ENCODE peak calls at places on chromosome 12, in seven cellular contexts. O is AG04450, D is cardiac fibroblast, G is fibroblast of mammary gland, Y is choroid plexus epithelial cell, K is GM12864, P is kidney. J is an unnamed sample.

GRCh38 chr12:124428136-124428791 is 133.4 kb downstream of the RFLNA start:
- DNase-seq in O (peak; percentile 30), G (peak; percentile 90), D (peak; percentile 73), K (no peak), P (no peak), Y (peak; percentile 83), J (peak; percentile 76)

GRCh38 chr12:23906329-23906728 is 43.1 kb downstream of the SOX5 start:
- DNase-seq in K (no peak), Y (peak; percentile 63), O (no peak), D (peak; percentile 71), P (no peak), G (peak; percentile 28), J (peak; percentile 20)

GRCh38 chr12:11685261-11685660 is 35.8 kb downstream of the ETV6 start:
- DNase-seq in K (no peak), O (no peak), D (no peak), G (no peak), Y (no peak), P (no peak), J (no peak)

GRCh38 chr12:47882796-47883546 is 21.8 kb downstream of the VDR start:
- DNase-seq in O (no peak), K (peak; percentile 81), P (no peak), D (no peak), Y (no peak), G (no peak), J (no peak)

GRCh38 chr12:20404576-20405346 is 36.4 kb downstream of the PDE3A start:
- DNase-seq in G (peak; percentile 48), P (no peak), K (no peak), O (no peak), D (peak; percentile 74), Y (peak; percentile 64), J (no peak)

GRCh38 chr12:90124289-90124688 is 415.7 kb upstream of the ATP2B1 start:
- DNase-seq in O (no peak), P (no peak), G (no peak), K (no peak), Y (no peak), D (peak; percentile 26), J (peak; percentile 44)

GRCh38 chr12:46664771-46665287 is 161.0 kb downstream of the SLC38A4 start:
- DNase-seq in P (no peak), K (peak; percentile 10), D (peak; percentile 93), Y (peak; percentile 97), O (peak; percentile 83), G (peak; percentile 96), J (peak; percentile 84)

GRCh38 chr12:64097346-64098105 is 124.6 kb downstream of the KICS2 start:
- DNase-seq in P (no peak), O (no peak), G (peak; percentile 73), K (no peak), D (peak; percentile 41), Y (no peak), J (no peak)

GRCh38 chr12:133038310-133038709 is 1.0 kb downstream of the ZNF84 start:
- DNase-seq in D (no peak), K (no peak), Y (no peak), P (no peak), G (no peak), O (no peak), J (no peak)

GRCh38 chr12:39772708-39773665 is 153.4 kb upstream of the ABCD2 start:
- DNase-seq in P (no peak), O (no peak), G (peak; percentile 21), D (no peak), K (no peak), Y (peak; percentile 18), J (no peak)

GRCh38 chr12:125443316-125443715 is 378.1 kb downstream of the AACS start:
- DNase-seq in G (no peak), D (no peak), O (no peak), Y (no peak), K (no peak), P (no peak), J (no peak)

GRCh38 chr12:103728323-103728722 is 112.7 kb downstream of the NT5DC3 start:
- DNase-seq in Y (peak; percentile 40), O (peak; percentile 8), G (peak; percentile 67), P (no peak), D (peak; percentile 41), K (no peak), J (peak; percentile 73)

GRCh38 chr12:114916124-114916523 is 232.1 kb upstream of the TBX3 start:
- DNase-seq in P (no peak), K (no peak), Y (peak; percentile 50), D (peak; percentile 83), G (peak; percentile 99), O (no peak), J (peak; percentile 87)

GRCh38 chr12:27554421-27555186 is 30.6 kb downstream of the PPFIBP1 start:
- DNase-seq in K (no peak), O (no peak), Y (peak; percentile 52), G (peak; percentile 89), D (peak; percentile 69), P (peak; percentile 88), J (peak; percentile 86)

GRCh38 chr12:117936722-117937484 is 31.9 kb downstream of the KSR2 start:
- DNase-seq in P (no peak), K (no peak), O (no peak), G (no peak), Y (no peak), D (no peak), J (no peak)

DNA sequence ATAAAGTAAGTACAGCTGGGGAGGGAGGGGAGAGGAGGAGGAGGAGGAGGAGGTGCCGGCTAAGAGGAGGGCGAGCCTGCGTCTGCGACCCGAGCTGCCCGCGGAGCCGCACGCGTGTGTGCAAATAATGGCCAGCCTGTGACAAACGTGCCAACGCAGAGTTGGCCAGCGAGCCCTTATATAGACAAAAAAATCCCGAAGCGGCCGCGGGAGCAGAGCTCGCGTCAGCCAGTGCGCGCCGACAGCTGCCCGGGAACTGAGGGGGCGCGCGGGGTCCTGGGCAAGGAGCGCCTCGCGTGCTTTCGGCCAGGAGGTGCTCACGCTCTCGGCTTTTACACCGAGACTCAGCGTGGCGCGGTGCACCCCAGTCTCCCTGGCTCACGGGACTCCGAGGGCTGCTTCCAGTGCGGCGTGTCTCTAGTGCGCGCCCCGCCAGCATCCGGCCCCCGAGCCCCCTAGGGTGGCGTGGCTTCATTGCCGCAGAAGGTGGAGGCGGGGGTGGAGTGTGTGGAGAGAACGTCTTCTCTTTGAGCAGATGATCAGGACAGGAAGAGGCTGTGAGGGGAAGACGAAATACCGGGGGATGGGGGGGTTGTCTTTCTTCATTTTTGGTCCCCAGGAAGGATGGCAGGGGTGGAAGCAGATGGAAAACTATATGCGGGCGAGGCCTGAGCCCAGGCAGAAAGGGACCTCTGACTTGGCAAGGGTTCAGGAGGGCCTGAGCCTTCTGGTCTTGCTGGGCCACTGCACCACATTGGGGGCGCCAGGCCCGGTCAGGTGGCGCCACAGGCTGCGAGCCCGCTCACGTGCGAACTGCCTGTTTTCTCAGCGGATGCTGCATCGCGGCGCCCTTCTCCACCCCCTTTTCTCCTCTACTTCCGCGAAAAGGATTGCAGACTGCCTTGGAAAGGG is 659 bp downstream of the SLC16A7 start:
- DNase-seq in O (peak; percentile 48), D (peak; percentile 79), G (peak; percentile 77), P (peak; percentile 94), K (peak; percentile 49), Y (peak; percentile 82), J (peak; percentile 87)
- TF ChIP-seq CTCF in O (no peak), D (no peak), G (no peak), P (no peak), K (no peak), Y (no peak), J (peak; percentile 27)

DNA sequence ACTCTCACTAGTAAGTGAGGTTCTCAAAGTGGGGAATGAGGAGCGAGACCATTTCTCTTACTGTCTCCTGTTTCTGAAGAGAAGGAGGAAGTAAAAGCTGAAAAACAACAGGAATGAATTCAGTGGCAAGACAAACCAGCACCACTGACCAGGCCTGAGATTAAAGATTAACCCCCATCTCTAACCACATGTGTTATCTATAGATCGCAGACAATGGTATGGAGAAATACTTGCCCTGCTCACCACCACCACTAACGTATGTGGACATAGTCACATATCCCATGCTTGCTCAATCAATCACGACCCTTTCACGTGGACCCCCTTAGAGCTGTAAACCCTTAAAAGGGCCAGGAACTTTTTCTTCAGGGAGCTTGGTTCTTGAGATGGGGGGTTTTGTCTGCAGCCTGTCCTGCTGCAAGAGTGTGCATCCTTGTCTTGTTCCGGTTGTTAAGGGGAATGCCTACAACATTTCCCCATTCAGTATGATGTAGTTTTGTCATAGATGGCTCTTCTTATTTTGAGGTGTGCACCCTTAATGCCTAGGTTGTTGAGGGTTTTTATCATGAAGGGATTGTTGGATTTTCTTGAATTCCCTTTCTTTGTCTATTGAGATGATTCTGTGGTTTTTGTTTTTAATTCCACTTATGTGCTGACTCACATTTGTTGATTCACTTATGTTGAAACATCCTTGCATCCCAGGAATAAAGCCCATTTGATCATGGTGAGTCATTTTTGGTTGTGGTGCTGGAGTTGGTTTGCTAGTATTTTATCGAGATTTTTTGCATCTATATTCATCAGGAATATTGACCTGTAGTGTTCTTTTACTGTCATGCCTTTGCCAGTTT is 698.8 kb upstream of the LMO3 start:
- DNase-seq in D (peak; percentile 29), K (no peak), O (no peak), P (no peak), Y (peak; percentile 1), G (peak; percentile 46), J (peak; percentile 1)
- H3K4me3 ChIP-seq in D (no peak overlapping the region), K (no peak overlapping the region), O (no peak overlapping the region), P (no peak overlapping the region), Y (no peak overlapping the region), G (no peak overlapping the region), J (no peak overlapping the region)

DNA sequence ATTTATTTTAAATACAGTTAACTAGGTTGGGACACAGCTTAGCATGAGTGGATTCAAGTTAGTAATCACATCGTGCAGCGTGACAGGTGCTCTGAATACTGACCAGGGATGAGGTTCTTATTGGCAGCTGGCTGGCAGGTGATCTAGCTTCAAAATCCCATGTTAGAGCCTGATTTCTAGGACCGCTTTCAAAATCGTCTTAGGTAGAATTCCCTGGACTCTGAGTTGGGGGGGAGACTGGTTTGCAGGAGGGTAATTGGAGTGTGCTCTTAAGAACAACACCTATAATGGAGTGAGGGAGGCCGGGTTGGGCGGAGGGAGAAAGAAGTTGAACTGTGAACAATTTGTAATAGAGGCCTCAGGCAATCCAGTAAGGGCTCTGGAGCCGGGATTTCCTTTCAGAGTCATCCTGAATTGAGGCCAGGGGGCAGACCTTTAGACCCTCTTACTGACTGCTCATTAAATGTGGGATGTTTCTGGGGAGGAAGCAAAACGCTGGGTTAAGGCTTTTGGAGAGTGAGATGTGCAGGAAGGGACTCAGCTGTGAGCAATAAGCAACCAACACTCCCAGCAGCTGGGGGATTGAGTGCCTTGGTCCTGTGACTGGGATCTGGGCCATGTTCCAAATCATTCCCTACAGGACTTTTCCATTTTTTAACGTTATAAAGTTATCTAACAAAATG is 920 bp upstream of the YARS2 start:
- DNase-seq in Y (no peak), O (no peak), K (no peak), G (peak; percentile 6), P (no peak), D (no peak), J (no peak)
- TF ChIP-seq CTCF in Y (no peak), O (no peak), K (no peak), G (no peak), P (no peak), D (no peak), J (no peak)

GRCh38 chr12:42482820-42483533 is 106.6 kb downstream of the PRICKLE1 start:
- DNase-seq in O (no peak), Y (peak; percentile 71), G (peak; percentile 55), P (peak; percentile 91), D (peak; percentile 68), K (no peak), J (peak; percentile 30)

GRCh38 chr12:42482086-42482819 is 107.3 kb downstream of the PRICKLE1 start:
- DNase-seq in D (peak; percentile 79), P (peak; percentile 83), G (peak; percentile 49), O (no peak), K (no peak), Y (peak; percentile 70), J (peak; percentile 18)

GRCh38 chr12:42477931-42478330 is 111.6 kb downstream of the PRICKLE1 start:
- DNase-seq in D (no peak), O (peak; percentile 70), P (no peak), K (no peak), Y (peak; percentile 40), G (peak; percentile 16), J (peak; percentile 58)

GRCh38 chr12:42483534-42483857 is 106.0 kb downstream of the PRICKLE1 start:
- DNase-seq in P (peak; percentile 81), G (no peak), D (no peak), Y (no peak), K (no peak), O (no peak), J (no peak)

GRCh38 chr12:42481368-42481767 is 108.2 kb downstream of the PRICKLE1 start:
- DNase-seq in G (no peak), D (no peak), Y (no peak), P (no peak), O (no peak), K (no peak), J (no peak)
- H3K4me3 ChIP-seq in G (no peak overlapping the region), D (no peak overlapping the region), Y (no peak overlapping the region), P (no peak overlapping the region), O (peak overlapping the region; percentile 86), K (no peak overlapping the region), J (no peak overlapping the region)